ENCODE peak calls at places on chromosome 2, in ten cellular contexts. K is HepG2; C is NB4; F is fibroblast of mammary gland; Q is skeletal muscle cell; G is CD8-positive, alpha-beta T cell; E is AG04449; S is IMR-90; Z is tibial nerve; X is Peyer's patch. Y is an unnamed sample.

GRCh38 chr2:112621792-112622527 is 23.8 kb upstream of the SLC20A1 start:
- DNase-seq in Q (peak; percentile 78), E (no peak), G (peak; percentile 29), K (no peak), C (no peak), X (no peak), Z (no peak), F (peak; percentile 92), S (peak; percentile 94), Y (peak; percentile 74)

GRCh38 chr2:188870289-188870688 is 103.9 kb upstream of the COL3A1 start:
- DNase-seq in C (peak; percentile 4), F (peak; percentile 96), Q (peak; percentile 89), K (no peak), S (peak; percentile 97), X (no peak), E (peak; percentile 87), Z (no peak), G (no peak), Y (peak; percentile 88)

GRCh38 chr2:67457699-67458098 is 60.6 kb downstream of the ETAA1 start:
- DNase-seq in K (no peak), S (no peak), C (no peak), Q (no peak), X (no peak), Z (no peak), G (no peak), E (no peak), F (no peak), Y (peak; percentile 84)

GRCh38 chr2:128624425-128624795 is 305.7 kb upstream of the HS6ST1 start:
- DNase-seq in F (no peak), E (no peak), C (no peak), Z (no peak), K (no peak), G (no peak), S (no peak), X (no peak), Q (peak; percentile 5), Y (no peak)

GRCh38 chr2:217840522-217840921 is 162.3 kb downstream of the TNS1 start:
- DNase-seq in Z (no peak), G (no peak), Q (no peak), S (no peak), C (no peak), X (no peak), E (no peak), K (no peak), F (no peak), Y (no peak)

GRCh38 chr2:113240150-113240914 is 38.4 kb downstream of the PAX8 start:
- DNase-seq in K (no peak), Q (peak; percentile 93), S (peak; percentile 97), G (no peak), C (peak; percentile 72), Z (peak; percentile 82), F (peak; percentile 99), E (peak; percentile 58), X (peak; percentile 81), Y (peak; percentile 98)

GRCh38 chr2:229445501-229446294 is 174.6 kb upstream of the PID1 start:
- DNase-seq in C (no peak), Z (peak; percentile 25), G (no peak), X (no peak), F (peak; percentile 88), Q (peak; percentile 67), S (peak; percentile 16), E (no peak), K (no peak), Y (peak; percentile 39)

GRCh38 chr2:153047220-153047619 is 328.8 kb downstream of the ARL6IP6 start:
- DNase-seq in K (no peak), S (no peak), Z (no peak), Q (no peak), C (no peak), F (no peak), X (no peak), G (no peak), E (no peak), Y (peak; percentile 35)

GRCh38 chr2:209661286-209661685 is 110.3 kb upstream of the UNC80 start:
- DNase-seq in K (no peak), Z (no peak), S (no peak), Q (no peak), C (no peak), X (no peak), E (no peak), G (no peak), F (no peak), Y (no peak)

GRCh38 chr2:168320267-168320666 is 72.9 kb upstream of the STK39 start:
- DNase-seq in Z (no peak), Q (no peak), C (no peak), E (no peak), F (peak; percentile 43), S (no peak), G (no peak), K (no peak), X (no peak), Y (peak; percentile 94)

GRCh38 chr2:55901322-55901721 is 22.3 kb downstream of the EFEMP1 start:
- DNase-seq in E (no peak), X (no peak), K (no peak), Z (no peak), Q (no peak), S (peak; percentile 53), F (peak; percentile 52), G (no peak), C (peak; percentile 16), Y (peak; percentile 71)

GRCh38 chr2:11663427-11663826 is 6.6 kb downstream of the NTSR2 start:
- DNase-seq in Z (no peak), G (no peak), F (peak; percentile 27), Q (no peak), S (peak; percentile 59), K (no peak), C (no peak), X (no peak), E (no peak), Y (peak; percentile 26)

GRCh38 chr2:70084973-70085710 is 2.1 kb upstream of the PCBP1 start:
- DNase-seq in E (no peak), S (no peak), X (peak; percentile 79), F (no peak), Z (no peak), Q (no peak), G (peak; percentile 77), C (peak; percentile 40), K (no peak), Y (peak; percentile 87)

GRCh38 chr2:205188516-205189138 is 493.7 kb upstream of the NRP2 start:
- DNase-seq in S (peak; percentile 82), F (peak; percentile 86), E (no peak), G (no peak), Q (peak; percentile 91), C (no peak), K (no peak), X (no peak), Z (peak; percentile 37), Y (peak; percentile 36)

GRCh38 chr2:118251427-118251826 is 163.2 kb downstream of the INSIG2 start:
- DNase-seq in X (no peak), F (no peak), C (no peak), G (no peak), Z (no peak), Q (no peak), E (peak; percentile 71), S (no peak), K (no peak), Y (peak; percentile 28)

GRCh38 chr2:133266075-133266925 is 302.0 kb downstream of the NCKAP5 start:
- DNase-seq in E (no peak), C (no peak), Z (no peak), Q (no peak), X (no peak), G (no peak), S (no peak), F (no peak), K (no peak), Y (peak; percentile 29)

GRCh38 chr2:20183373-20183772 is 41.6 kb downstream of the SDC1 start:
- DNase-seq in C (no peak), F (no peak), K (no peak), X (no peak), G (no peak), S (no peak), E (no peak), Q (no peak), Z (no peak), Y (no peak)

GRCh38 chr2:119408221-119408619 is 23.4 kb upstream of the TMEM37 start:
- DNase-seq in C (no peak), K (no peak), Q (no peak), G (no peak), X (peak; percentile 64), Z (no peak), S (no peak), E (no peak), F (no peak), Y (no peak)

DNA sequence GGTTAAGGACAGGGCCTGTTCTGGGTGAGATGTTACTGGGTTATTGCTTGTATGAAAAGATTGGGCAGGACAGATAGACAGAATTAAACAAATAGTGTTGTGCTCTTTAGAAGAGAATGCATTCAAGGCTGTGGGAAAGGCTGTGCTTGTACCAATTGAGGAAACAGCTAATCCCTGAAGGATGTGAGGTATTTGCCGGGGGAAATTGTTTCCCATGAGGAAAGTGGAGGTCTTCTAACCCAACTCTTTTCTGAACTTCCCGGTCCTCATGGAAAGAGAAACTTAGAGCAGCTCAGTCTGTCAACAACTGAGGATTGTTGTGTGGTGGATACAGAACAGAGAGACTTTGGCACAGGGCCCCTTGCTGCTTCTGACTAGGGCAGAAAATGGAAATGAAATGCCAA is 9.5 kb downstream of the SLC1A4 start:
- DNase-seq in S (peak; percentile 74), G (no peak), Q (peak; percentile 46), K (no peak), Z (no peak), X (no peak), E (peak; percentile 38), C (no peak), F (peak; percentile 26), Y (no peak)
- H3K4me3 ChIP-seq in S (no peak overlapping the region), G (no peak overlapping the region), Q (no peak overlapping the region), K (no peak overlapping the region), Z (no peak overlapping the region), X (no peak overlapping the region), E (no peak overlapping the region), C (no peak overlapping the region), F (no peak overlapping the region), Y (no peak overlapping the region)

DNA sequence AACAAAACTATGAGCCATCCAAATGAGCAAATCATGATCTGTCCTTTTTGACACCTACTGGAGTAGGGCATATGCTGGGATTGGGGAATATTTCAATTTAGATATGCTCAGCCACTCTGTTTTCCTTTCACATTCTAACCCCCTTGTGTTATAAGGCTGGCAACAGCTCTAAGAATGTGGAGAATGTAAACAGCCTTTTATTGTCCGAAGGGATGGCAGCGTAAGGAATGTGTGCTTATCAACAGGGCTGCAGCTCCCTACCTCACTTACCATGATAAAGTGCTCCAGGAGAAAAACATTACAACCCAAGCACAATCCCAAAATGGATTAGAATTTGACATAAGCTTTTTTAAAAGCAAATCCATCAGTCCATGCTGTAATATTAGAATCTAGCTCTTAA is 2.2 kb downstream of the NXPH2 start:
- DNase-seq in G (no peak), E (no peak), C (no peak), Z (no peak), F (no peak), S (peak; percentile 1), X (no peak), Q (no peak), K (peak; percentile 69), Y (no peak)
- H3K4me3 ChIP-seq in G (no peak overlapping the region), E (no peak overlapping the region), C (no peak overlapping the region), Z (no peak overlapping the region), F (no peak overlapping the region), S (no peak overlapping the region), X (no peak overlapping the region), Q (no peak overlapping the region), K (no peak overlapping the region), Y (no peak overlapping the region)

GRCh38 chr2:81077396-81077795 is 772.8 kb upstream of the LRRTM1 start:
- DNase-seq in Q (no peak), Z (no peak), K (no peak), E (no peak), F (no peak), C (no peak), S (no peak), X (no peak), G (no peak), Y (no peak)
- H3K4me3 ChIP-seq in Q (no peak overlapping the region), Z (no peak overlapping the region), K (no peak overlapping the region), E (no peak overlapping the region), F (no peak overlapping the region), C (no peak overlapping the region), S (no peak overlapping the region), X (no peak overlapping the region), G (no peak overlapping the region), Y (no peak overlapping the region)

GRCh38 chr2:84904151-84904550 is 1.3 kb upstream of the TMSB10 start:
- DNase-seq in Q (no peak), Z (no peak), F (no peak), E (no peak), C (no peak), K (no peak), X (no peak), G (no peak), S (no peak), Y (no peak)
- H3K4me3 ChIP-seq in Q (no peak overlapping the region), Z (peak overlapping the region; percentile 94), F (no peak overlapping the region), E (no peak overlapping the region), C (no peak overlapping the region), K (peak overlapping the region; percentile 98), X (no peak overlapping the region), G (peak overlapping the region; percentile 91), S (no peak overlapping the region), Y (no peak overlapping the region)